ENCODE peak calls at places on chromosomes 4 and X, in seven cellular contexts. F, C, V, P, L, R and N are unnamed samples.
A peak's percentile ranks its signal among the peaks of the same experiment; 100 is the strongest.

GRCh38 chr4:128315756-128316520 is 28.3 kb upstream of the PGRMC2 start:
- DNase-seq in C (no peak), R (no peak), F (no peak), P (no peak), L (no peak), V (peak; percentile 17), N (no peak)

GRCh38 chrX:17488036-17488435 is 113.0 kb downstream of the NHS start:
- DNase-seq in C (no peak), P (no peak), V (peak; percentile 36), R (no peak), F (no peak), L (no peak), N (no peak)

GRCh38 chrX:68647156-68647957 is at the start of gene STARD8:
- DNase-seq in C (no peak), P (no peak), F (peak; percentile 77), R (peak; percentile 15), V (peak; percentile 29), L (no peak), N (no peak)

GRCh38 chrX:112819013-112819635 is 21.5 kb downstream of the AMOT start:
- DNase-seq in P (no peak), V (peak; percentile 33), R (no peak), F (peak; percentile 67), C (no peak), L (no peak), N (no peak)

GRCh38 chr4:7194251-7195137 is 2.2 kb downstream of the SORCS2 start:
- DNase-seq in P (peak; percentile 35), R (no peak), F (peak; percentile 30), V (peak; percentile 25), C (no peak), L (peak; percentile 69), N (no peak)

GRCh38 chrX:17550011-17550410 is 175.0 kb downstream of the NHS start:
- DNase-seq in V (no peak), F (no peak), R (no peak), P (no peak), C (no peak), L (no peak), N (no peak)

GRCh38 chr4:26248647-26249046 is 72.2 kb upstream of the RBPJ start:
- DNase-seq in L (no peak), P (peak; percentile 69), V (peak; percentile 68), R (no peak), F (no peak), C (no peak), N (no peak)

GRCh38 chr4:158169931-158170690 is 2.7 kb downstream of the GASK1B start:
- DNase-seq in P (no peak), C (no peak), F (no peak), V (peak; percentile 44), R (no peak), L (no peak), N (no peak)

GRCh38 chr4:67883463-67883862 is 339 bp downstream of the TMPRSS11D start:
- DNase-seq in R (no peak), C (no peak), V (no peak), L (no peak), P (no peak), F (no peak), N (no peak)

GRCh38 chr4:53141308-53141707 is 224.6 kb downstream of the SCFD2 start:
- DNase-seq in F (no peak), L (no peak), V (no peak), P (no peak), R (no peak), C (no peak), N (no peak)